ENCODE peak calls at places on chromosomes 3 and 15, in five cellular contexts. R is omental fat pad; B is neural crest cell; Z is CD4-positive, alpha-beta T cell; T is epithelial cell of esophagus. P is an unnamed sample.
A peak's percentile ranks its signal among the peaks of the same experiment; 100 is the strongest.

GRCh38 chr3:13034109-13034800 is 39.0 kb downstream of the IQSEC1 start:
- DNase-seq in T (no peak), B (no peak), R (no peak), Z (no peak), P (no peak)

GRCh38 chr15:63233667-63234419 is 43.6 kb upstream of the APH1B start:
- DNase-seq in R (no peak), Z (no peak), T (peak; percentile 61), B (no peak), P (no peak)

GRCh38 chr3:73074681-73075305 is 13.3 kb downstream of the EBLN2 start:
- DNase-seq in R (no peak), Z (no peak), T (no peak), B (no peak), P (no peak)

GRCh38 chr15:27831384-27832262 is 267.5 kb downstream of the OCA2 start:
- DNase-seq in B (no peak), T (no peak), R (no peak), Z (no peak), P (no peak)

GRCh38 chr3:3109407-3110298 is 521 bp downstream of the IL5RA start:
- DNase-seq in R (no peak), Z (no peak), T (peak; percentile 49), B (no peak), P (no peak)

GRCh38 chr3:39062180-39062579 is 10.4 kb downstream of the WDR48 start:
- DNase-seq in Z (no peak), T (no peak), B (no peak), R (no peak), P (no peak)

GRCh38 chr15:38128389-38128788 is 124.2 kb upstream of the SPRED1 start:
- DNase-seq in Z (no peak), B (no peak), T (peak; percentile 19), R (no peak), P (no peak)

GRCh38 chr3:123951522-123952447 is 9.2 kb downstream of the CCDC14 start:
- DNase-seq in Z (no peak), B (no peak), T (no peak), R (no peak), P (no peak)

GRCh38 chr3:141796436-141797166 is 33.4 kb downstream of the GRK7 start:
- DNase-seq in B (no peak), R (no peak), Z (peak; percentile 41), T (no peak), P (peak; percentile 49)

GRCh38 chr3:122578110-122578740 is 775 bp downstream of the PARP15 start:
- DNase-seq in R (no peak), B (no peak), T (no peak), Z (no peak), P (no peak)

GRCh38 chr3:114365909-114366308 is 72.1 kb downstream of the TIGIT start:
- DNase-seq in T (peak; percentile 22), B (no peak), Z (no peak), R (no peak), P (no peak)

GRCh38 chr15:85004551-85004950 is 22.9 kb downstream of the PDE8A start:
- DNase-seq in T (no peak), R (no peak), Z (no peak), B (no peak), P (no peak)

GRCh38 chr3:190972840-190973270 is 110.4 kb upstream of the GMNC start:
- DNase-seq in B (no peak), R (no peak), Z (no peak), T (peak; percentile 79), P (no peak)

GRCh38 chr15:96358006-96358794 is 27.7 kb downstream of the NR2F2 start:
- DNase-seq in B (no peak), Z (no peak), T (peak; percentile 31), R (no peak), P (no peak)

GRCh38 chr3:15099364-15100098 is 583 bp upstream of the RBSN start:
- DNase-seq in Z (peak; percentile 7), T (no peak), B (no peak), R (no peak), P (no peak)

GRCh38 chr3:197750396-197750831 is 731 bp downstream of the FYTTD1 start:
- DNase-seq in B (peak; percentile 46), Z (peak; percentile 47), T (peak; percentile 72), R (peak; percentile 40), P (peak; percentile 59)

GRCh38 chr15:62840518-62841268 is 201.9 kb upstream of the TPM1 start:
- DNase-seq in B (no peak), Z (no peak), T (no peak), R (no peak), P (no peak)

GRCh38 chr3:108106449-108106848 is 15.6 kb upstream of the CD47 start:
- DNase-seq in T (peak; percentile 50), B (no peak), Z (no peak), R (no peak), P (no peak)

DNA sequence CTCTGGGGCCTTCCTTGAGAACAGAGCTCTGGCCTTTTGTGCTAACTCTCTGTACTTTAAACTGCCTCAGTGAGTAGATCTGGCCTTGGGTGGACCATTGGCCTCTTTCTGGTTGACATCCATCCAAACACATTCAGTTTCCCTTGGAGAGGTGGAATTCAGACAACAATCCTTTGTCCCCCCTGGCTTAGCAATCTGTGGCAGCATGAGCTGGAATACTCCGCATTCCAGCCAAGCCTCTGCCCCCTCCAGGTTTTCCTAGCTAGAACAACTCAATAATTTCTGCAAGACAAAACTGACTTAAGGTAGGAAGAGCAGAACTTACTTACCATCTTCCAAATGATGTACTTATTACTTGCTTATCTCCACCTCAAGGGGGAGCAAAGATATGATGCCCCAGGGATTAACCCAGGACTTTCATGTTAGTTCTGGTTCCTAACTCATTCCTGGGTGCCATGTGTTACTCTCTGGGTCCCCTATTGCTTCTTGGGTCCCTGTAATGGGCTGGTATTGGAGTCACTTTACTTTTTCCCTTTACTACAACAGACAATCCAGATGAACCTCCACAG is 21.8 kb upstream of the IL16 start:
- DNase-seq in Z (no peak), B (no peak), R (no peak), T (no peak), P (no peak)
- TF ChIP-seq CTCF in Z (no peak), B (no peak), R (no peak), T (no peak), P (no peak)

GRCh38 chr15:73982251-73982962 is 9.7 kb downstream of the STOML1 start:
- DNase-seq in T (peak; percentile 76), R (no peak), Z (no peak), B (no peak), P (no peak)
- TF ChIP-seq CTCF in T (peak; percentile 14), R (no peak), Z (no peak), B (no peak), P (no peak)

GRCh38 chr3:121431717-121432517 is 113.9 kb downstream of the POLQ start:
- DNase-seq in T (peak; percentile 13), R (no peak), B (no peak), Z (peak; percentile 18), P (no peak)
- TF ChIP-seq CTCF in T (no peak), R (no peak), B (no peak), Z (no peak), P (no peak)

DNA sequence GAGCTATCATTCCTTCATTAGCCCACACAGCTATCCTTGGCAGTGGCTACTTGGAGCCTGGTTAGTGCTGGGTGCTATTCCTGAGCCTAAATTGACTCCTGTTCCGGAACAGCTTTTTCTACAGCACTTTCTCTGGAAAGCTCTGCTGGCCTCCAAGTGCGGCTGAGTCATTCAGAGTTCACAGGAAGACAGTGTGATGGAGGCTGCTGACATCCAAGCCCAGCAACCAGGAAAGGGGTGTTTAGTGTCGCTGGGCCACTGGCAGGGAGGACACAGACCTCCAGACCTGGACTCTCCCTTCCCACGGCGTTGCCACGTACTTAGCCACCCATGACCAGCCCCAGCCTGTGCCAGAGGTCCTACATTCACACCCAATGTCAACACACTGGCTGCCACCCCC is 28.7 kb downstream of the CACNA2D2 start:
- DNase-seq in R (no peak), Z (no peak), B (no peak), T (no peak), P (no peak)
- TF ChIP-seq CTCF in R (no peak), Z (no peak), B (no peak), T (no peak), P (no peak)

GRCh38 chr15:31455499-31455898 is 128.9 kb downstream of the KLF13 start:
- DNase-seq in Z (no peak), R (no peak), T (no peak), B (no peak), P (no peak)
- TF ChIP-seq CTCF in Z (no peak), R (no peak), T (no peak), B (peak; percentile 37), P (peak; percentile 38)

GRCh38 chr3:128875556-128876120 is 3.8 kb upstream of the ACAD9 start:
- DNase-seq in Z (peak; percentile 63), T (peak; percentile 21), R (no peak), B (peak; percentile 50), P (no peak)
- TF ChIP-seq CTCF in Z (peak; percentile 70), T (peak; percentile 46), R (no peak), B (peak; percentile 65), P (peak; percentile 29)

GRCh38 chr3:189563841-189564563 is 67.2 kb upstream of the TP63 start:
- DNase-seq in B (no peak), R (no peak), T (peak; percentile 99), Z (no peak), P (no peak)

GRCh38 chr3:189568931-189569330 is 62.3 kb upstream of the TP63 start:
- DNase-seq in T (no peak), B (no peak), Z (no peak), R (no peak), P (no peak)

GRCh38 chr3:189567322-189567721 is 63.9 kb upstream of the TP63 start:
- DNase-seq in B (no peak), R (no peak), Z (no peak), T (no peak), P (no peak)

GRCh38 chr3:189567772-189568420 is 63.3 kb upstream of the TP63 start:
- DNase-seq in R (no peak), Z (no peak), B (no peak), T (no peak), P (no peak)

DNA sequence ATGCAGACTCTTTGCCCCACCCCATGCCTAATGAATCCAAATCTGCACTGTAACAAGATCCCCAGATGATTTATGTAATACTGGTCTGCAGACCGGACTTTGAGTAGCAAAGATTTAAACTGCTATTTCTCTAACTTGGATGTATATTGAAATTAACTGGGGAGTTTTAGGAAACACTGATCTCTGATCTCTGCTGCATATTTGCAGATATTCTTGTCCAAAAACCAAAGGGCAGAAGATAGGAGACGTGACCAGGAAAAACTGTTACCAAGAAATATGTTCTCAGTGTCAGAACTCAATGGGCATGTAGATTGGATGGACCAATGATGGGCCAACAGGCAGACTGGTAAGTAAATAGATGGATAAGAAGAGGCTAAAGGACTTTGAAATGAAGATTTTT is 64.6 kb upstream of the TP63 start:
- DNase-seq in T (peak; percentile 22), R (no peak), Z (no peak), B (no peak), P (no peak)
- TF ChIP-seq CTCF in T (no peak), R (no peak), Z (no peak), B (no peak), P (no peak)

GRCh38 chr3:111473550-111473949 is 68.4 kb upstream of the CD96 start:
- DNase-seq in R (no peak), T (no peak), B (no peak), Z (no peak), P (no peak)
- TF ChIP-seq CTCF in R (no peak), T (no peak), B (no peak), Z (no peak), P (no peak)